ENCODE peak calls at places on chromosomes 5 and 9, in ten cellular contexts. E is fibroblast of the aortic adventitia; F is GM23338; W is CD4-positive, alpha-beta T cell; R is uterus; C is nephron progenitor cell; J is AG04450; P is K562; V is IMR-90; D is lung. S is an unnamed sample.

GRCh38 chr5:128671861-128672414 is 133.9 kb upstream of the FBN2 start:
- DNase-seq in E (peak), F (peak), W (no peak), R (no peak), C (no peak), J (no peak), P (no peak), V (no peak), D (no peak), S (no peak)

GRCh38 chr5:39500656-39501295 is 76.0 kb upstream of the DAB2 start:
- DNase-seq in E (no peak), F (no peak), W (no peak), R (no peak), C (no peak), J (no peak), P (no peak), V (peak), D (no peak), S (no peak)

GRCh38 chr9:3478549-3478953 is 47.2 kb downstream of the RFX3 start:
- DNase-seq in E (peak), F (peak), W (no peak), R (no peak), C (no peak), J (no peak), P (no peak), V (no peak), D (no peak), S (no peak)

GRCh38 chr5:65020492-65020891 is 251.8 kb downstream of the CWC27 start:
- DNase-seq in E (peak), F (no peak), W (no peak), R (no peak), C (no peak), J (no peak), P (no peak), V (peak), D (no peak), S (no peak)

GRCh38 chr5:128649183-128649582 is 111.1 kb upstream of the FBN2 start:
- DNase-seq in E (peak), F (no peak), W (no peak), R (no peak), C (no peak), J (no peak), P (no peak), V (peak), D (no peak), S (no peak)

GRCh38 chr9:7935666-7936065 is 136.1 kb upstream of the DMAC1 start:
- DNase-seq in E (peak), F (no peak), W (no peak), R (no peak), C (no peak), J (no peak), P (no peak), V (no peak), D (no peak), S (no peak)

GRCh38 chr5:76074487-76074886 is 8.7 kb upstream of the SV2C start:
- DNase-seq in E (no peak), F (peak), W (no peak), R (no peak), C (peak), J (no peak), P (peak), V (no peak), D (no peak), S (no peak)

GRCh38 chr5:90161399-90161798 is 248.2 kb downstream of the CETN3 start:
- DNase-seq in E (peak), F (peak), W (no peak), R (no peak), C (peak), J (no peak), P (peak), V (no peak), D (peak), S (no peak)

GRCh38 chr9:27572566-27572917 is 739 bp downstream of the C9orf72 start:
- DNase-seq in E (peak), F (peak), W (peak), R (peak), C (peak), J (no peak), P (peak), V (no peak), D (peak), S (no peak)

GRCh38 chr9:93332317-93332716 is 119.2 kb upstream of the FAM120A start:
- DNase-seq in E (no peak), F (no peak), W (no peak), R (no peak), C (no peak), J (no peak), P (no peak), V (no peak), D (no peak), S (no peak)

GRCh38 chr5:119221330-119221729 is 134.5 kb upstream of the TNFAIP8 start:
- DNase-seq in E (no peak), F (no peak), W (no peak), R (no peak), C (no peak), J (no peak), P (no peak), V (no peak), D (no peak), S (no peak)

GRCh38 chr5:168681556-168682183 is 102.5 kb upstream of the PANK3 start:
- DNase-seq in E (peak), F (no peak), W (no peak), R (peak), C (no peak), J (no peak), P (no peak), V (peak), D (no peak), S (no peak)

GRCh38 chr9:133227242-133227860 is 18.3 kb upstream of the OBP2B start:
- DNase-seq in E (no peak), F (no peak), W (no peak), R (no peak), C (no peak), J (no peak), P (no peak), V (no peak), D (no peak), S (no peak)

GRCh38 chr5:81760521-81760920 is 9.6 kb upstream of the SSBP2 start:
- DNase-seq in E (no peak), F (no peak), W (no peak), R (no peak), C (no peak), J (no peak), P (no peak), V (no peak), D (no peak), S (no peak)

GRCh38 chr5:156497816-156498215 is 170.9 kb downstream of the SGCD start:
- DNase-seq in E (no peak), F (no peak), W (no peak), R (no peak), C (no peak), J (no peak), P (no peak), V (peak), D (no peak), S (no peak)

GRCh38 chr5:149829954-149830353 is 99.8 kb downstream of the PPARGC1B start:
- DNase-seq in E (peak), F (peak), W (no peak), R (no peak), C (no peak), J (no peak), P (no peak), V (no peak), D (no peak), S (no peak)
- TF ChIP-seq CTCF in E (peak), F (no peak), W (no peak), R (no peak), C (peak), J (peak), P (no peak), V (peak), D (no peak), S (no peak)

GRCh38 chr5:8522635-8523034 is 653.7 kb downstream of the MTRR start:
- DNase-seq in E (no peak), F (no peak), W (no peak), R (no peak), C (no peak), J (no peak), P (no peak), V (no peak), D (no peak), S (no peak)
- TF ChIP-seq CTCF in E (no peak), F (no peak), W (no peak), R (no peak), C (no peak), J (no peak), P (no peak), V (no peak), D (no peak), S (no peak)

GRCh38 chr9:130417602-130418001 is 27.2 kb upstream of the ASS1 start:
- DNase-seq in E (no peak), F (peak), W (no peak), R (no peak), C (no peak), J (no peak), P (no peak), V (no peak), D (no peak), S (no peak)
- TF ChIP-seq CTCF in E (no peak), F (peak), W (no peak), R (no peak), C (no peak), J (no peak), P (peak), V (no peak), D (no peak), S (no peak)

GRCh38 chr9:96524764-96525163 is 74.8 kb downstream of the HABP4 start:
- DNase-seq in E (no peak), F (no peak), W (no peak), R (no peak), C (no peak), J (no peak), P (no peak), V (no peak), D (no peak), S (no peak)

GRCh38 chr9:96519726-96520125 is 69.8 kb downstream of the HABP4 start:
- DNase-seq in E (peak), F (no peak), W (no peak), R (no peak), C (no peak), J (no peak), P (no peak), V (no peak), D (no peak), S (no peak)

GRCh38 chr9:96524045-96524444 is 74.1 kb downstream of the HABP4 start:
- DNase-seq in E (peak), F (no peak), W (no peak), R (no peak), C (no peak), J (no peak), P (no peak), V (no peak), D (no peak), S (no peak)

GRCh38 chr9:96523429-96523828 is 73.5 kb downstream of the HABP4 start:
- DNase-seq in E (peak), F (no peak), W (no peak), R (peak), C (no peak), J (no peak), P (no peak), V (no peak), D (no peak), S (no peak)

DNA sequence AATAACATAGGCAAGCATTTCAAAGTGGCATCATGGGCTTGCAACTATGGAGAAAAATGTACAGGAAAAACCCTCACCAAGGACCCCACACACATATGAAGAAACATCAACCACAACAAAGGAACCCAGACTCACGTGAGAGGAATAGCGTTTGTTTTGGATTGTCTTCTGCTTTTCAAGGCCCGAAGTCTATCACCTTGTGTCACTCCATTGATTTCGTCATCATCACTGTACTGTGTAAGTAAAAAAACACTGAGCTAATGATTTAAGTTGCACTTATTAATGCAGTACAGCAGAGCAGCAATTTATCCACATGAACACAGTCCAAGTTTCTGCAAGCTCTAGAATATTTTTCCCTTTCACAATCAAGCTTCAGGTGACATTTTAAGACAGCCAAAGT is 72.4 kb downstream of the HABP4 start:
- DNase-seq in E (no peak), F (no peak), W (no peak), R (no peak), C (no peak), J (no peak), P (no peak), V (no peak), D (no peak), S (no peak)
- TF ChIP-seq CTCF in E (no peak), F (no peak), W (no peak), R (no peak), C (no peak), J (no peak), P (no peak), V (no peak), D (no peak), S (no peak)

GRCh38 chr5:147935032-147935431 is 28.7 kb upstream of the C5orf46 start:
- DNase-seq in E (peak), F (peak), W (no peak), R (no peak), C (no peak), J (no peak), P (no peak), V (peak), D (no peak), S (no peak)
- TF ChIP-seq CTCF in E (peak), F (peak), W (no peak), R (no peak), C (no peak), J (peak), P (no peak), V (peak), D (peak), S (no peak)

GRCh38 chr9:110140276-110140675 is 67.7 kb downstream of the C9orf152 start:
- DNase-seq in E (no peak), F (no peak), W (no peak), R (no peak), C (no peak), J (no peak), P (no peak), V (no peak), D (no peak), S (no peak)

GRCh38 chr9:110143969-110144545 is 63.9 kb downstream of the C9orf152 start:
- DNase-seq in E (no peak), F (no peak), W (peak), R (no peak), C (no peak), J (no peak), P (no peak), V (no peak), D (no peak), S (no peak)

GRCh38 chr9:110141118-110141797 is 66.7 kb downstream of the C9orf152 start:
- DNase-seq in E (peak), F (no peak), W (no peak), R (peak), C (no peak), J (peak), P (no peak), V (peak), D (peak), S (no peak)

GRCh38 chr9:110142253-110142652 is 65.7 kb downstream of the C9orf152 start:
- DNase-seq in E (no peak), F (no peak), W (no peak), R (no peak), C (no peak), J (no peak), P (no peak), V (no peak), D (no peak), S (no peak)

GRCh38 chr9:110142868-110143866 is 64.8 kb downstream of the C9orf152 start:
- DNase-seq in E (peak), F (peak), W (no peak), R (no peak), C (no peak), J (no peak), P (peak), V (no peak), D (no peak), S (no peak)
- TF ChIP-seq CTCF in E (no peak), F (peak), W (no peak), R (no peak), C (no peak), J (no peak), P (peak), V (peak), D (no peak), S (no peak)